ENCODE peak calls at places on chromosomes 4 and X, in eight cellular contexts. E is prostate gland, N is stomach, G is upper lobe of left lung, X is heart left ventricle, S is Peyer's patch, Q is adrenal gland, F is body of pancreas. Y is an unnamed sample.

GRCh38 chr4:152831416-152831815 is 51.7 kb downstream of the ARFIP1 start:
- DNase-seq in E (no peak), N (no peak), G (no peak), X (no peak), S (no peak), Q (no peak), F (no peak), Y (no peak)

GRCh38 chrX:45497290-45497689 is 296.6 kb upstream of the DIPK2B start:
- DNase-seq in E (no peak), N (no peak), G (no peak), X (no peak), S (no peak), Q (no peak), F (no peak), Y (no peak)

GRCh38 chr4:8383451-8384160 is 56.9 kb downstream of the ACOX3 start:
- DNase-seq in E (no peak), N (no peak), G (no peak), X (no peak), S (no peak), Q (peak; percentile 44), F (peak; percentile 11), Y (peak; percentile 85)

GRCh38 chrX:13697440-13697839 is 8.5 kb downstream of the RAB9A start:
- DNase-seq in E (no peak), N (no peak), G (no peak), X (no peak), S (no peak), Q (no peak), F (no peak), Y (no peak)

GRCh38 chrX:119698835-119699234 is 5.9 kb upstream of the SEPTIN6 start:
- DNase-seq in E (no peak), N (no peak), G (no peak), X (no peak), S (no peak), Q (no peak), F (peak; percentile 27), Y (peak; percentile 3)

GRCh38 chrX:123964155-123964554 is 2.6 kb downstream of the STAG2 start:
- DNase-seq in E (no peak), N (no peak), G (no peak), X (no peak), S (no peak), Q (no peak), F (no peak), Y (no peak)

GRCh38 chrX:37834937-37835336 is 12.4 kb downstream of the DYNLT3 start:
- DNase-seq in E (no peak), N (no peak), G (no peak), X (no peak), S (no peak), Q (no peak), F (no peak), Y (no peak)

GRCh38 chr4:98210293-98210692 is 50.9 kb upstream of the RAP1GDS1 start:
- DNase-seq in E (no peak), N (no peak), G (no peak), X (no peak), S (no peak), Q (no peak), F (no peak), Y (no peak)

GRCh38 chrX:55489315-55490009 is at the start of gene USP51:
- DNase-seq in E (peak; percentile 28), N (peak; percentile 42), G (peak; percentile 66), X (peak; percentile 46), S (peak; percentile 43), Q (peak; percentile 83), F (peak; percentile 54), Y (peak; percentile 61)

GRCh38 chr4:121016630-121017029 is 55.7 kb downstream of the NDNF start:
- DNase-seq in E (no peak), N (no peak), G (no peak), X (no peak), S (no peak), Q (no peak), F (no peak), Y (no peak)

GRCh38 chr4:150250998-150251651 is 172.9 kb downstream of the DCLK2 start:
- DNase-seq in E (no peak), N (no peak), G (no peak), X (no peak), S (no peak), Q (no peak), F (no peak), Y (no peak)

GRCh38 chr4:138909605-138910004 is 106.0 kb upstream of the NOCT start:
- DNase-seq in E (no peak), N (no peak), G (no peak), X (no peak), S (no peak), Q (no peak), F (no peak), Y (no peak)

GRCh38 chr4:93199492-93199891 is 629.1 kb upstream of the ATOH1 start:
- DNase-seq in E (no peak), N (no peak), G (no peak), X (no peak), S (no peak), Q (no peak), F (peak; percentile 2), Y (peak; percentile 33)

GRCh38 chr4:5746829-5747745 is 36.1 kb downstream of the EVC start:
- DNase-seq in E (no peak), N (no peak), G (no peak), X (no peak), S (no peak), Q (peak; percentile 32), F (no peak), Y (no peak)

GRCh38 chr4:109701566-109702399 is 1.5 kb downstream of the CASP6 start:
- DNase-seq in E (no peak), N (no peak), G (no peak), X (no peak), S (peak; percentile 65), Q (no peak), F (peak; percentile 24), Y (peak; percentile 8)

GRCh38 chrX:9681422-9681821 is 84.2 kb downstream of the GPR143 start:
- DNase-seq in E (no peak), N (no peak), G (no peak), X (no peak), S (no peak), Q (no peak), F (no peak), Y (no peak)

GRCh38 chr4:107220976-107221375 is 184.9 kb upstream of the DKK2 start:
- DNase-seq in E (no peak), N (no peak), G (no peak), X (no peak), S (no peak), Q (no peak), F (no peak), Y (no peak)

GRCh38 chr4:1219553-1219950 is 29.4 kb downstream of the CTBP1 start:
- DNase-seq in E (no peak), N (no peak), G (no peak), X (no peak), S (no peak), Q (no peak), F (no peak), Y (no peak)

GRCh38 chr4:1216869-1217294 is 32.0 kb downstream of the CTBP1 start:
- DNase-seq in E (no peak), N (peak; percentile 48), G (peak; percentile 61), X (no peak), S (no peak), Q (no peak), F (peak; percentile 37), Y (no peak)

GRCh38 chr4:1220566-1220965 is 28.4 kb downstream of the CTBP1 start:
- DNase-seq in E (no peak), N (no peak), G (no peak), X (no peak), S (no peak), Q (no peak), F (no peak), Y (no peak)

GRCh38 chr4:1217366-1217765 is 31.6 kb downstream of the CTBP1 start:
- DNase-seq in E (no peak), N (no peak), G (no peak), X (no peak), S (no peak), Q (no peak), F (no peak), Y (no peak)

GRCh38 chr4:1218892-1219552 is 29.9 kb downstream of the CTBP1 start:
- DNase-seq in E (no peak), N (no peak), G (no peak), X (no peak), S (no peak), Q (no peak), F (no peak), Y (peak; percentile 31)
- H3K4me3 ChIP-seq in E (no peak overlapping the region), N (no peak overlapping the region), G (no peak overlapping the region), X (no peak overlapping the region), S (no peak overlapping the region), Q (no peak overlapping the region), F (no peak overlapping the region), Y (no peak overlapping the region)

GRCh38 chr4:38774181-38774580 is 8.6 kb downstream of the TLR10 start:
- DNase-seq in E (no peak), N (no peak), G (no peak), X (no peak), S (no peak), Q (no peak), F (no peak), Y (no peak)

GRCh38 chr4:38764292-38764691 is 18.5 kb downstream of the TLR10 start:
- DNase-seq in E (no peak), N (no peak), G (no peak), X (no peak), S (no peak), Q (no peak), F (no peak), Y (no peak)

GRCh38 chr4:38769441-38770210 is 13.2 kb downstream of the TLR10 start:
- DNase-seq in E (no peak), N (no peak), G (no peak), X (no peak), S (no peak), Q (no peak), F (no peak), Y (no peak)

GRCh38 chr4:38765391-38765790 is 17.4 kb downstream of the TLR10 start:
- DNase-seq in E (no peak), N (no peak), G (no peak), X (no peak), S (no peak), Q (no peak), F (no peak), Y (no peak)

GRCh38 chr4:38768968-38769394 is 13.8 kb downstream of the TLR10 start:
- DNase-seq in E (no peak), N (no peak), G (peak; percentile 44), X (no peak), S (no peak), Q (no peak), F (peak; percentile 50), Y (no peak)
- H3K4me1 ChIP-seq in E (no peaks in the 10 kb centered on the region), N (no peaks in the 10 kb centered on the region), G (no peaks in the 10 kb centered on the region), X (no peaks in the 10 kb centered on the region), S (no peaks in the 10 kb centered on the region), Q (peaks cover 11% of the 10 kb centered on the region), F (no peaks in the 10 kb centered on the region), Y (no peaks in the 10 kb centered on the region)

GRCh38 chr4:89056953-89057398 is at the start of gene FAM13A:
- DNase-seq in E (peak; percentile 95), N (peak; percentile 85), G (peak; percentile 89), X (peak; percentile 63), S (no peak), Q (peak; percentile 86), F (peak; percentile 95), Y (peak; percentile 91)
- TF ChIP-seq POLR2A in E (no peak), N (no peak), G (no peak), X (peak; percentile 18), S (no peak), Q (peak; percentile 56), F (peak; percentile 35), Y (no peak)

DNA sequence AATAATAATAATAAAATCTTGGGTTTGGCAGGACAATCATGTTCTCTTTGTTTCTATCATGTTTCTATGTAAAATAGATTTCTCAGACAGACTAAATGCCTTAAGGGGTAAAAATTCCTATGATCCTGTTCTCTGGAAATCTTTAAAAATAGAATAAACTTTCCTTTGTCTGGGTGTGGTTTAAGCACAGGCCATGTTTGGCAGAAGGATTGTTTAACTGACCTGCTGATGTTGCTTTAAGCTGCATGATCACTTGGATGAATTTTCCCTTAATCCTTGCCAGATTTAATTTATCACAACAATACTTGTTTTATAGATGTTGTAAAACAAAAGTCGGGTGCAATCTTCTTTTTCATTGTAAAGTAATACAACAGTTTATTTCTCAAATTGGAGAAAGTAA is 341.7 kb upstream of the FAT1 start:
- DNase-seq in E (no peak), N (no peak), G (no peak), X (no peak), S (no peak), Q (no peak), F (no peak), Y (no peak)
- H3K4me3 ChIP-seq in E (no peak overlapping the region), N (no peak overlapping the region), G (no peak overlapping the region), X (no peak overlapping the region), S (no peak overlapping the region), Q (no peak overlapping the region), F (no peak overlapping the region), Y (no peak overlapping the region)

Y was measured in thyroid gland.